ENCODE peak calls at places on chromosome 22, in seven cellular contexts. E is mucosa of descending colon, A is psoas muscle, X is PC-9, S is prostate gland, O is heart right ventricle, V is right lobe of liver. K is an unnamed sample. For H3K36me3, the result is how much of the 10 kb centered on the place peaks cover.

GRCh38 chr22:47582067-47582466 is 819.6 kb downstream of the TBC1D22A start:
- DNase-seq in E (no peak), A (no peak), X (no peak), S (no peak), O (no peak), V (no peak), K (no peak)

GRCh38 chr22:30806391-30806861 is 111.8 kb downstream of the OSBP2 start:
- DNase-seq in E (no peak), A (no peak), X (peak), S (no peak), O (no peak), V (no peak), K (no peak)

GRCh38 chr22:40855960-40856512 is 403 bp downstream of the ST13 start:
- DNase-seq in E (no peak), A (peak), X (peak), S (peak), O (peak), V (peak), K (no peak)

GRCh38 chr22:48949375-48950149 is 878.1 kb downstream of the BRD1 start:
- DNase-seq in E (no peak), A (no peak), X (no peak), S (peak), O (no peak), V (no peak), K (no peak)

GRCh38 chr22:35547993-35548761 is 7.5 kb downstream of the RASD2 start:
- DNase-seq in E (no peak), A (no peak), X (no peak), S (no peak), O (no peak), V (no peak), K (no peak)

GRCh38 chr22:26968873-26969272 is 311.5 kb downstream of the MIAT start:
- DNase-seq in E (no peak), A (no peak), X (no peak), S (no peak), O (no peak), V (no peak), K (no peak)

GRCh38 chr22:30044369-30044768 is 35.9 kb upstream of the HORMAD2 start:
- DNase-seq in E (peak), A (no peak), X (peak), S (no peak), O (no peak), V (no peak), K (no peak)

GRCh38 chr22:49814856-49815255 is 12.8 kb downstream of the BRD1 start:
- DNase-seq in E (no peak), A (peak), X (no peak), S (no peak), O (no peak), V (no peak), K (no peak)

GRCh38 chr22:31818481-31819392 is 64.9 kb downstream of the DEPDC5 start:
- DNase-seq in E (no peak), A (no peak), X (no peak), S (no peak), O (no peak), V (no peak), K (no peak)

GRCh38 chr22:49323751-49324415 is 503.8 kb downstream of the BRD1 start:
- DNase-seq in E (no peak), A (peak), X (no peak), S (no peak), O (no peak), V (no peak), K (no peak)

GRCh38 chr22:25663654-25664053 is 78.3 kb upstream of the MYO18B start:
- DNase-seq in E (no peak), A (no peak), X (no peak), S (no peak), O (no peak), V (no peak), K (no peak)

GRCh38 chr22:35400335-35400680 is 368 bp downstream of the MCM5 start:
- DNase-seq in E (no peak), A (no peak), X (no peak), S (no peak), O (no peak), V (no peak), K (no peak)

GRCh38 chr22:35642305-35642741 is 5.9 kb upstream of the APOL6 start:
- DNase-seq in E (peak), A (peak), X (no peak), S (no peak), O (no peak), V (peak), K (no peak)

GRCh38 chr22:29733362-29734322 is 13.8 kb downstream of the CABP7 start:
- DNase-seq in E (peak), A (peak), X (no peak), S (peak), O (no peak), V (no peak), K (no peak)

GRCh38 chr22:24170189-24170588 is 11.1 kb upstream of the SUSD2 start:
- DNase-seq in E (no peak), A (no peak), X (no peak), S (no peak), O (no peak), V (no peak), K (no peak)

GRCh38 chr22:38191746-38192474 is 9.9 kb upstream of the MAFF start:
- DNase-seq in E (peak), A (no peak), X (no peak), S (no peak), O (no peak), V (no peak), K (no peak)

GRCh38 chr22:32932176-32932575 is 126.0 kb downstream of the SYN3 start:
- DNase-seq in E (no peak), A (no peak), X (no peak), S (no peak), O (no peak), V (no peak), K (no peak)

GRCh38 chr22:42688241-42688913 is 32.3 kb downstream of the A4GALT start:
- DNase-seq in E (peak), A (peak), X (peak), S (peak), O (peak), V (peak), K (peak)

GRCh38 chr22:39617342-39617741 is 46.8 kb downstream of the CACNA1I start:
- DNase-seq in E (no peak), A (no peak), X (no peak), S (no peak), O (no peak), V (no peak), K (no peak)

GRCh38 chr22:37021710-37022482 is 2.4 kb downstream of the MPST start:
- DNase-seq in E (peak), A (peak), X (no peak), S (no peak), O (no peak), V (peak), K (no peak)

GRCh38 chr22:41991111-41991510 is 7.5 kb upstream of the WBP2NL start:
- DNase-seq in E (no peak), A (no peak), X (no peak), S (no peak), O (no peak), V (peak), K (no peak)

GRCh38 chr22:17980638-17981051 is 43.7 kb downstream of the MICAL3 start:
- DNase-seq in E (peak), A (peak), X (no peak), S (peak), O (no peak), V (no peak), K (no peak)

GRCh38 chr22:36123673-36124630 is 36.6 kb downstream of the APOL3 start:
- DNase-seq in E (peak), A (peak), X (peak), S (peak), O (peak), V (peak), K (peak)

GRCh38 chr22:36467946-36468345 is 13.5 kb downstream of the TXN2 start:
- DNase-seq in E (no peak), A (peak), X (peak), S (no peak), O (no peak), V (no peak), K (no peak)

GRCh38 chr22:30324008-30324730 is 2.6 kb downstream of the TBC1D10A start:
- DNase-seq in E (no peak), A (peak), X (no peak), S (no peak), O (no peak), V (peak), K (no peak)

GRCh38 chr22:37654556-37655251 is 3.8 kb upstream of the PDXP start:
- DNase-seq in E (peak), A (no peak), X (no peak), S (no peak), O (no peak), V (no peak), K (no peak)

GRCh38 chr22:39459681-39460080 is 2.9 kb downstream of the MGAT3 start:
- DNase-seq in E (no peak), A (no peak), X (no peak), S (no peak), O (no peak), V (no peak), K (no peak)

GRCh38 chr22:43848366-43849171 is 13.7 kb downstream of the SULT4A1 start:
- DNase-seq in E (no peak), A (peak), X (no peak), S (no peak), O (no peak), V (peak), K (no peak)

GRCh38 chr22:25898707-25899365 is 156.8 kb downstream of the MYO18B start:
- DNase-seq in E (peak), A (no peak), X (no peak), S (no peak), O (no peak), V (no peak), K (no peak)

GRCh38 chr22:37920131-37920530 is 14.0 kb downstream of the MICALL1 start:
- DNase-seq in E (no peak), A (peak), X (no peak), S (no peak), O (no peak), V (no peak), K (no peak)

GRCh38 chr22:38742176-38742942 is 13.4 kb downstream of the SUN2 start:
- DNase-seq in E (no peak), A (peak), X (no peak), S (no peak), O (no peak), V (peak), K (no peak)

GRCh38 chr22:42283288-42284229 is 13.1 kb upstream of the TCF20 start:
- DNase-seq in E (peak), A (peak), X (no peak), S (no peak), O (no peak), V (no peak), K (peak)

GRCh38 chr22:26621663-26622062 is at the start of gene CRYBA4:
- DNase-seq in E (no peak), A (no peak), X (no peak), S (no peak), O (no peak), V (no peak), K (no peak)

GRCh38 chr22:24207264-24208011 is 26.2 kb downstream of the SUSD2 start:
- DNase-seq in E (no peak), A (no peak), X (no peak), S (no peak), O (no peak), V (no peak), K (no peak)

GRCh38 chr22:42797021-42797420 is 60.1 kb downstream of the ARFGAP3 start:
- DNase-seq in E (no peak), A (peak), X (no peak), S (no peak), O (peak), V (no peak), K (peak)

GRCh38 chr22:31734512-31734911 is 15.4 kb downstream of the PRR14L start:
- DNase-seq in E (no peak), A (no peak), X (peak), S (no peak), O (no peak), V (no peak), K (no peak)

GRCh38 chr22:27534720-27535125 is 266.8 kb downstream of the MN1 start:
- DNase-seq in E (no peak), A (no peak), X (no peak), S (no peak), O (no peak), V (no peak), K (no peak)

GRCh38 chr22:41247703-41248102 is 7.0 kb upstream of the CHADL start:
- DNase-seq in E (no peak), A (no peak), X (no peak), S (no peak), O (peak), V (peak), K (no peak)

GRCh38 chr22:30887418-30887817 is 81.2 kb downstream of the MORC2 start:
- DNase-seq in E (no peak), A (peak), X (no peak), S (no peak), O (no peak), V (no peak), K (peak)

GRCh38 chr22:36227396-36227795 is 11.9 kb downstream of the APOL2 start:
- DNase-seq in E (no peak), A (no peak), X (no peak), S (no peak), O (no peak), V (no peak), K (no peak)

DNA sequence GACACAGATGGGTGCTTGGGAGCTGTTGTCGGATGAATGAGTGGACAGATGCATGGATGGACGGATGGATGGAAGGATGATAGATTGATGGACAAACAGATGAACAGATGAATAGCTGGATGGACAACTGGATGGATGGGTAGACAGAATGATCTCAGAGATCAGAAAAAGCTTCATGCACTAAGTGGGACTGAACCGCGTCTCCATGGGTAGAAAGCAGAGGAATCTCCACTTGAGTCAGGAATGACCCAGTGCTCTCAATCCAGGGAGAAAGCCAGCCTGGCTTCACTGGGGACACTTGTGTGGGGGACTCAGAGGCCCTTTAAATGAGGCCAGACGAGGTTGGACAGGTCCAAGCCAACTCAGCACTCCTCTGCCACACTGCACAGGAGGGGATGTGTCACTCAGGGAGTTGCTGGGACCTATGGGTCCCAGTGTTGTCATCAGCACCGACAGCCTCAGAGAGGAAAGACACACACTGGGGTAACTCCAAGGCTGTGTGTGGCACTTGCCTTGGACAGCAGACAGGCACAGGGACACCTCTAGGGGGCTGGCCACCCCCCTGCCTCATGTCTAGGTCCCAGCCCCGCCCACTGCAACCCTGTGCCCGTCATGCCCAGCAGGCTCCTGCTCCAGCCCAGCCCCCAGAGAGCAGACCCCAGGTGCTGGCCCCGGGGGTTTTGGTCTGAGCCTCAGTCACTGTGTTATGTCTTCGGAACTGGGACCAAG is 5.6 kb downstream of the IGLL5 start:
- DNase-seq in E (no peak), A (no peak), X (no peak), S (no peak), O (no peak), V (no peak), K (no peak)
- H3K36me3 ChIP-seq in E (under half), A (under half), X (under half), S (under half), O (under half), V (under half), K (under half)

GRCh38 chr22:46287873-46288751 is 8.6 kb upstream of the GTSE1 start:
- DNase-seq in E (peak), A (peak), X (peak), S (no peak), O (no peak), V (no peak), K (no peak)
- H3K36me3 ChIP-seq in E (under half), A (under half), X (under half), S (under half), O (half or more), V (half or more), K (under half)

DNA sequence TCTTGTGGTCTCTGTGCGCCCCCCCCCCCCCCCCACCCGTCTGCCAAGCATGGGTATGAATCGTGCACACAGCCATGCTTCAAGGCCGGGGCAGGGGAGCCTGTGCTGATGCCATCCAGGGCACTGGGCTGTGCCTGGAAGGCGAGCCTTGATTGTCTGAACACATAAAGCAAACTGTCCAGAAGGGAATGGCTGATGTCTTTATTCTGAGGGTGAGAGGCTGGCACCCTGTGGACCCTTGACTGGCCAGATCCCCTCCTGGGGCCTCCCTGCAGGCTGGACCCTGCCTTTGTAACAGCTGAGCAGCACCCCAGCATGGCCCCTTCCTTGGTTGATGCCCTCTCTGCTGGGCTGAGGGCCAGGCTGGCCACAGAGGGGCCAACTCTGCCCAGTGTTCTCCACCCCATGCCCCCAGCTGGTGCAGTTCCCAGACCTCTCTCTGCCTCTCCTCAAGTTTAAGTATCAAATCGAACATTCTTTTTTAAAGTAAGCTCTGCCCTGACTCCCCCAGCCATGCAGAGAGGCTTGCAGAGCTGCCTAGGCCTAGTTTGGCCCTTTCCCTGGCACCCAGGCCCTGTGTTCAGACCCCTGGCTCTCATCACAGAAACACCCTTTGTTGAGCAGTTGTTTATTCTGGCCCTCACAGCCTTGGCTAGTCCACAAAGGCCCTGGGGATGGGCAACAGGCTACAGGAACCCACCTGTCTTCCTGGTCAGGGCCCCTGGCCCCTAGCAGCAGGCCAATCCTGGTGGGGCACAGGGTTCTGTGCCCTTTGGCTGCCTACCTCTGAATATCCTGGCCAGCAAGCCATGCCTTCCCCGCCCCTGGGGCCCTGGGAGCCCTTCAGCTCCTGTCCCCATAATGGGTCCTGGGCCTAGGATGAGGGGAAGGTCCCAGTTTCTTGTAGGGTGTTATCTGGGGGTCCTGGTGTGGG is 3.9 kb upstream of the RANBP1 start:
- DNase-seq in E (no peak), A (peak), X (no peak), S (no peak), O (no peak), V (peak), K (no peak)
- H3K36me3 ChIP-seq in E (under half), A (under half), X (under half), S (under half), O (half or more), V (under half), K (under half)

DNA sequence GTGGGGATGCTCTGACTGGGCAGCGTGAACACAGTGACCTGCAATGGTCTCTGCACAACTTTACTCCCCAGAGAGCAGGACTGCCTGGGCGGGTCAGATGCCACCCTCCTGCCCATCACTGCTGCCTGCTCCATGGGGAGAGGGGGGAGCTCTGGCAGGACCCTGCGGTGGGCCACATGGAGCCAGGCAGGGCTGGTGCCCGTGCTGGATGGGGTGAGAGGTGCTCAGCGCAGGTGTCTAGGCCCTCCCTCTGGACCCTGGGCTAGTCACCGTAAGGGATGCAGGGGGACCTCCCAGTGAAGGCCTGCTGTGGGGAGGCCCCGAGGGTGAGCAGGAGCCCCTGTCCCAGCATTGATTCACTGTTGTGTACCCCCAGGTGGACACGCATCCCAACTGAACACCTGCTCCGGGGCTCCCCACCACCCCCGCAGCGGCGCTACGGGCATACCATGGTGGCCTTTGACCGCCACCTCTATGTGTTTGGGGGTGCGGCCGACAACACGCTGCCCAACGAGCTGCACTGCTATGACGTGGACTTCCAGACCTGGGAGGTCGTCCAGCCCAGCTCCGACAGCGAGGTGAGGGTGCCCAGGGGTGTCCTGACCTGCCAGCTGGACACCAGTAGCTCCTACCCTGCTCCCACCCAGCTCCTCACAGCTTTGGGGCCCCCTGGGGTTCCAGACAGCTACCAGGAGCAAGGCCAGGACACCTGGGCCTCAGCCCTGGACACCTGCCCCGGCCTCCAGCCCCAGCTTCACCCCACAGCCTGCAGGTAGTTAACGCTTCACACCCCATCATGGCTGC is 9.4 kb downstream of the LZTR1 start:
- DNase-seq in E (no peak), A (no peak), X (no peak), S (no peak), O (no peak), V (no peak), K (peak)
- H3K36me3 ChIP-seq in E (under half), A (under half), X (under half), S (under half), O (half or more), V (under half), K (under half)

K was measured in ovary.